ENCODE peak calls at places on chromosomes 1 and 21, in seven cellular contexts. W, R, M, Y, D, F and V are unnamed samples.

GRCh38 chr1:32199717-32200072 is 700 bp upstream of the CCDC28B start:
- DNase-seq in W (peak; percentile 62), R (no peak), M (peak; percentile 29), Y (no peak), D (peak; percentile 69), F (no peak), V (no peak)

GRCh38 chr1:158730453-158730852 is 9.9 kb upstream of the OR6K3 start:
- DNase-seq in W (no peak), R (no peak), M (no peak), Y (no peak), D (no peak), F (no peak), V (no peak)

GRCh38 chr21:29704719-29705118 is 235.1 kb downstream of the GRIK1 start:
- DNase-seq in W (no peak), R (peak; percentile 32), M (no peak), Y (peak; percentile 8), D (no peak), F (no peak), V (no peak)

GRCh38 chr1:204989266-204990058 is 53.5 kb upstream of the CNTN2 start:
- DNase-seq in W (peak; percentile 63), R (peak; percentile 75), M (peak; percentile 63), Y (peak; percentile 84), D (peak; percentile 68), F (peak; percentile 23), V (peak; percentile 36)

GRCh38 chr1:224637510-224637909 is 21.4 kb downstream of the CNIH3 start:
- DNase-seq in W (no peak), R (peak; percentile 100), M (no peak), Y (peak; percentile 71), D (no peak), F (no peak), V (peak; percentile 83)

GRCh38 chr1:106678661-106679060 is 377.8 kb upstream of the PRMT6 start:
- DNase-seq in W (no peak), R (no peak), M (no peak), Y (no peak), D (no peak), F (no peak), V (no peak)

GRCh38 chr21:29961291-29962027 is 21.7 kb upstream of the GRIK1 start:
- DNase-seq in W (no peak), R (no peak), M (no peak), Y (no peak), D (no peak), F (no peak), V (no peak)

GRCh38 chr1:178341218-178341956 is 155.4 kb downstream of the CLEC20A start:
- DNase-seq in W (peak; percentile 70), R (peak; percentile 94), M (peak; percentile 13), Y (peak; percentile 91), D (peak; percentile 82), F (no peak), V (peak; percentile 45)

GRCh38 chr1:160534823-160535605 is 12.0 kb upstream of the SLAMF6 start:
- DNase-seq in W (no peak), R (no peak), M (no peak), Y (no peak), D (no peak), F (no peak), V (no peak)
- H3K9me3 ChIP-seq in W (no peaks in the 10 kb centered on the region), R (no peaks in the 10 kb centered on the region), M (peaks cover 4% of the 10 kb centered on the region), Y (no peaks in the 10 kb centered on the region), D (peaks cover 4% of the 10 kb centered on the region), F (peaks cover 11% of the 10 kb centered on the region), V (peaks cover 13% of the 10 kb centered on the region)

GRCh38 chr1:10900691-10901090 is 104.2 kb upstream of the CASZ1 start:
- DNase-seq in W (no peak), R (peak; percentile 11), M (no peak), Y (no peak), D (peak; percentile 71), F (no peak), V (no peak)

GRCh38 chr1:10898921-10899320 is 102.5 kb upstream of the CASZ1 start:
- DNase-seq in W (no peak), R (no peak), M (no peak), Y (no peak), D (peak; percentile 47), F (no peak), V (no peak)

GRCh38 chr1:10900265-10900651 is 103.8 kb upstream of the CASZ1 start:
- DNase-seq in W (no peak), R (no peak), M (no peak), Y (no peak), D (peak; percentile 39), F (no peak), V (no peak)

GRCh38 chr1:10897981-10898728 is 101.7 kb upstream of the CASZ1 start:
- DNase-seq in W (no peak), R (peak; percentile 72), M (no peak), Y (no peak), D (no peak), F (no peak), V (no peak)

GRCh38 chr1:10899490-10900264 is 103.2 kb upstream of the CASZ1 start:
- DNase-seq in W (no peak), R (no peak), M (no peak), Y (no peak), D (peak; percentile 28), F (no peak), V (no peak)
- TF ChIP-seq CTCF in W (no peak), R (no peak), M (no peak), Y (no peak), D (no peak), F (no peak), V (no peak)

DNA sequence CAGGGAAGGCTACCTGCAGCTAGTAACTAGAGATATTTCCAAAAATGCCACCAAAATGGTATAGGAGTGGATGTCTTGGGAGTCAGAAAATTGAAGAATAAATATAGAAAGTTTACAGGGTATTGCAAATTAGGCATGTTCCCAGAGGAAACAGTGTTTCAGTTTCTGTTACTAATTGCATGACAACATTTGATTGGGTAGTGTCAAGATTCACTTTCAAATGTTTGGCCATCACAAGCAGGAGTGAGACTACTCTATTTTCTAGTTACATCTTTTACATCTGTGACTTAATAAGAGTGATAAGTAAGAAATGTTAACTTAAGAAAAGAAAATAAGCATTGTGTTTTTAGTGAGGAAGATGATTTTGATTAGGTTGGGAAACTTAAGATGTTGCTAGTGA is 30.2 kb downstream of the AMY1C start:
- DNase-seq in W (no peak), R (no peak), M (no peak), Y (no peak), D (no peak), F (no peak), V (no peak)
- H3K27ac ChIP-seq in W (no peak overlapping the region), R (no peak overlapping the region), M (no peak overlapping the region), Y (no peak overlapping the region), D (no peak overlapping the region), F (no peak overlapping the region), V (no peak overlapping the region)

DNA sequence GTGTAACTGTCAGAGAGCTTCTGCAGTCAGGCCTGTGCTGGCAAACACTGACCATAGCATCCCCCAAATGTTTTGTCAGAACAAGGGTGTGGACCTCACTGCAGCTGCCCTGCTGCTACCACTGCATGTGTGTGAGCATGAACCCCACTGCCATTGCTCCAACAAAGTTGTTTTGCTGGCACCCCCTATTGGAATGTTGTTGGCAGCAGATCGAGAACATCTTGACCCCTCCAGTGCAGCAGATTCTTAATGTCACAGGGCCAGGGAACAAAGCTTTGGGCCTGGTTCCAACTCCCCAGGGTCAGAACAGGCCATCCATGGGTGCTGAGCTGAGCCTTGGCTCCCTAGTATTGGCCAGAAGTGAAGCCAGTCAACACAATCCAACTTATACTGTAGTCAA is 1537.4 kb downstream of the NCAM2 start:
- DNase-seq in W (no peak), R (no peak), M (no peak), Y (no peak), D (no peak), F (no peak), V (no peak)
- H3K9me3 ChIP-seq in W (no peaks in the 10 kb centered on the region), R (no peaks in the 10 kb centered on the region), M (no peaks in the 10 kb centered on the region), Y (no peaks in the 10 kb centered on the region), D (peaks cover 6% of the 10 kb centered on the region), F (peaks cover 5% of the 10 kb centered on the region), V (peaks cover 14% of the 10 kb centered on the region)

GRCh38 chr1:16621300-16621658 is 7.9 kb upstream of the NBPF1 start:
- DNase-seq in W (no peak), R (no peak), M (no peak), Y (no peak), D (no peak), F (no peak), V (no peak)
- TF ChIP-seq CTCF in W (no peak), R (no peak), M (peak; percentile 33), Y (no peak), D (no peak), F (peak; percentile 32), V (no peak)

GRCh38 chr1:201335174-201335870 is 42.2 kb downstream of the TNNT2 start:
- DNase-seq in W (no peak), R (no peak), M (no peak), Y (no peak), D (no peak), F (no peak), V (no peak)
- H3K27ac ChIP-seq in W (no peak overlapping the region), R (no peak overlapping the region), M (no peak overlapping the region), Y (no peak overlapping the region), D (no peak overlapping the region), F (no peak overlapping the region), V (no peak overlapping the region)

GRCh38 chr21:14078746-14079375 is 131.9 kb downstream of the LIPI start:
- DNase-seq in W (no peak), R (no peak), M (no peak), Y (no peak), D (no peak), F (no peak), V (no peak)
- H3K9me3 ChIP-seq in W (no peaks in the 10 kb centered on the region), R (no peaks in the 10 kb centered on the region), M (no peaks in the 10 kb centered on the region), Y (no peaks in the 10 kb centered on the region), D (no peaks in the 10 kb centered on the region), F (no peaks in the 10 kb centered on the region), V (peaks cover 60% of the 10 kb centered on the region)

GRCh38 chr1:30715886-30716285 is 7.5 kb downstream of the MATN1 start:
- DNase-seq in W (no peak), R (no peak), M (no peak), Y (no peak), D (peak; percentile 76), F (no peak), V (no peak)

GRCh38 chr1:30714025-30714424 is 9.4 kb downstream of the MATN1 start:
- DNase-seq in W (no peak), R (no peak), M (no peak), Y (no peak), D (no peak), F (no peak), V (no peak)

GRCh38 chr1:30716646-30717045 is 6.7 kb downstream of the MATN1 start:
- DNase-seq in W (no peak), R (no peak), M (no peak), Y (no peak), D (no peak), F (no peak), V (no peak)

GRCh38 chr1:30714536-30715090 is 8.8 kb downstream of the MATN1 start:
- DNase-seq in W (no peak), R (no peak), M (no peak), Y (no peak), D (no peak), F (no peak), V (no peak)

GRCh38 chr1:30715216-30715615 is 8.2 kb downstream of the MATN1 start:
- DNase-seq in W (no peak), R (no peak), M (no peak), Y (no peak), D (no peak), F (no peak), V (no peak)
- TF ChIP-seq CTCF in W (no peak), R (peak; percentile 51), M (no peak), Y (peak; percentile 45), D (no peak), F (peak; percentile 20), V (peak; percentile 49)

GRCh38 chr1:182206628-182207239 is 145.2 kb upstream of the ZNF648 start:
- DNase-seq in W (peak; percentile 18), R (no peak), M (peak; percentile 86), Y (peak; percentile 46), D (peak; percentile 66), F (no peak), V (no peak)
- H3K27ac ChIP-seq in W (peak overlapping the region; percentile 64), R (no peak overlapping the region), M (peak overlapping the region; percentile 78), Y (no peak overlapping the region), D (peak overlapping the region; percentile 7), F (no peak overlapping the region), V (no peak overlapping the region)